ENCODE peak calls at places on chromosomes 16 and 17, in seven cellular contexts. One of them, this sample, is unnamed.
A peak's percentile ranks its signal among the peaks of the same experiment; 100 is the strongest.

GRCh38 chr16:75745242-75745641 is 19.0 kb upstream of the CPHXL start:
- DNase-seq in stimulated activated CD8-positive, alpha-beta memory T cell treated with anti-CD3 and anti-CD28 coated beads, Interleukin-12 subunit alpha, Interleukin-12 subunit beta, amount 100 ng/mL, for 1 hour: no peak
- DNase-seq in AG04449: no peak
- DNase-seq in left colon: no peak
- DNase-seq in fibroblast of lung: no peak
- DNase-seq in substantia nigra: no peak
- DNase-seq in ascending aorta: no peak
- DNase-seq in this sample: no peak

GRCh38 chr17:68706351-68706750 is 105.2 kb upstream of the FAM20A start:
- DNase-seq in fibroblast of lung: peak; percentile 17
- DNase-seq in substantia nigra: no peak
- DNase-seq in AG04449: no peak
- DNase-seq in ascending aorta: no peak
- DNase-seq in left colon: no peak
- DNase-seq in stimulated activated CD8-positive, alpha-beta memory T cell treated with anti-CD3 and anti-CD28 coated beads, Interleukin-12 subunit alpha, Interleukin-12 subunit beta, amount 100 ng/mL, for 1 hour: no peak
- DNase-seq in this sample: no peak

GRCh38 chr16:54210437-54211081 is 76.0 kb downstream of the IRX3 start:
- DNase-seq in AG04449: no peak
- DNase-seq in stimulated activated CD8-positive, alpha-beta memory T cell treated with anti-CD3 and anti-CD28 coated beads, Interleukin-12 subunit alpha, Interleukin-12 subunit beta, amount 100 ng/mL, for 1 hour: no peak
- DNase-seq in fibroblast of lung: no peak
- DNase-seq in substantia nigra: no peak
- DNase-seq in left colon: no peak
- DNase-seq in ascending aorta: no peak
- DNase-seq in this sample: no peak

GRCh38 chr16:12340151-12340733 is 363.7 kb downstream of the SNX29 start:
- DNase-seq in ascending aorta: no peak
- DNase-seq in left colon: peak; percentile 75
- DNase-seq in fibroblast of lung: peak; percentile 20
- DNase-seq in substantia nigra: no peak
- DNase-seq in stimulated activated CD8-positive, alpha-beta memory T cell treated with anti-CD3 and anti-CD28 coated beads, Interleukin-12 subunit alpha, Interleukin-12 subunit beta, amount 100 ng/mL, for 1 hour: no peak
- DNase-seq in AG04449: no peak
- DNase-seq in this sample: peak; percentile 44

GRCh38 chr17:42720996-42721583 is 23.8 kb downstream of the EZH1 start:
- DNase-seq in left colon: no peak
- DNase-seq in substantia nigra: no peak
- DNase-seq in AG04449: no peak
- DNase-seq in fibroblast of lung: peak; percentile 79
- DNase-seq in stimulated activated CD8-positive, alpha-beta memory T cell treated with anti-CD3 and anti-CD28 coated beads, Interleukin-12 subunit alpha, Interleukin-12 subunit beta, amount 100 ng/mL, for 1 hour: no peak
- DNase-seq in ascending aorta: no peak
- DNase-seq in this sample: peak; percentile 90

GRCh38 chr17:79747508-79748295 is 17.0 kb downstream of the ENPP7 start:
- DNase-seq in AG04449: no peak
- DNase-seq in substantia nigra: no peak
- DNase-seq in ascending aorta: no peak
- DNase-seq in stimulated activated CD8-positive, alpha-beta memory T cell treated with anti-CD3 and anti-CD28 coated beads, Interleukin-12 subunit alpha, Interleukin-12 subunit beta, amount 100 ng/mL, for 1 hour: no peak
- DNase-seq in left colon: no peak
- DNase-seq in fibroblast of lung: no peak
- DNase-seq in this sample: no peak

GRCh38 chr17:51613255-51613654 is 352.9 kb downstream of the UTP18 start:
- DNase-seq in fibroblast of lung: no peak
- DNase-seq in left colon: no peak
- DNase-seq in AG04449: no peak
- DNase-seq in stimulated activated CD8-positive, alpha-beta memory T cell treated with anti-CD3 and anti-CD28 coated beads, Interleukin-12 subunit alpha, Interleukin-12 subunit beta, amount 100 ng/mL, for 1 hour: no peak
- DNase-seq in ascending aorta: no peak
- DNase-seq in substantia nigra: no peak
- DNase-seq in this sample: no peak

GRCh38 chr17:37493249-37494027 is 3.7 kb downstream of the DUSP14 start:
- DNase-seq in substantia nigra: no peak
- DNase-seq in left colon: no peak
- DNase-seq in stimulated activated CD8-positive, alpha-beta memory T cell treated with anti-CD3 and anti-CD28 coated beads, Interleukin-12 subunit alpha, Interleukin-12 subunit beta, amount 100 ng/mL, for 1 hour: no peak
- DNase-seq in ascending aorta: no peak
- DNase-seq in AG04449: peak; percentile 94
- DNase-seq in fibroblast of lung: peak; percentile 77
- DNase-seq in this sample: no peak

GRCh38 chr17:63495471-63495870 is 18.6 kb downstream of the ACE start:
- DNase-seq in stimulated activated CD8-positive, alpha-beta memory T cell treated with anti-CD3 and anti-CD28 coated beads, Interleukin-12 subunit alpha, Interleukin-12 subunit beta, amount 100 ng/mL, for 1 hour: no peak
- DNase-seq in AG04449: no peak
- DNase-seq in left colon: no peak
- DNase-seq in ascending aorta: no peak
- DNase-seq in fibroblast of lung: no peak
- DNase-seq in substantia nigra: no peak
- DNase-seq in this sample: no peak

GRCh38 chr16:79605999-79606398 is 5.5 kb upstream of the MAF start:
- DNase-seq in substantia nigra: no peak
- DNase-seq in AG04449: no peak
- DNase-seq in left colon: no peak
- DNase-seq in fibroblast of lung: no peak
- DNase-seq in ascending aorta: no peak
- DNase-seq in stimulated activated CD8-positive, alpha-beta memory T cell treated with anti-CD3 and anti-CD28 coated beads, Interleukin-12 subunit alpha, Interleukin-12 subunit beta, amount 100 ng/mL, for 1 hour: no peak
- DNase-seq in this sample: no peak

GRCh38 chr17:7404737-7405412 is 978 bp upstream of the TMEM256 start:
- DNase-seq in AG04449: no peak
- DNase-seq in left colon: peak; percentile 73
- DNase-seq in stimulated activated CD8-positive, alpha-beta memory T cell treated with anti-CD3 and anti-CD28 coated beads, Interleukin-12 subunit alpha, Interleukin-12 subunit beta, amount 100 ng/mL, for 1 hour: no peak
- DNase-seq in ascending aorta: peak; percentile 86
- DNase-seq in fibroblast of lung: no peak
- DNase-seq in substantia nigra: no peak
- DNase-seq in this sample: no peak

GRCh38 chr16:66324785-66325184 is 41.7 kb upstream of the CDH5 start:
- DNase-seq in left colon: no peak
- DNase-seq in fibroblast of lung: no peak
- DNase-seq in ascending aorta: no peak
- DNase-seq in substantia nigra: peak; percentile 29
- DNase-seq in AG04449: no peak
- DNase-seq in stimulated activated CD8-positive, alpha-beta memory T cell treated with anti-CD3 and anti-CD28 coated beads, Interleukin-12 subunit alpha, Interleukin-12 subunit beta, amount 100 ng/mL, for 1 hour: no peak
- DNase-seq in this sample: peak; percentile 25

GRCh38 chr16:17544304-17544703 is 73.5 kb upstream of the XYLT1 start:
- DNase-seq in ascending aorta: no peak
- DNase-seq in stimulated activated CD8-positive, alpha-beta memory T cell treated with anti-CD3 and anti-CD28 coated beads, Interleukin-12 subunit alpha, Interleukin-12 subunit beta, amount 100 ng/mL, for 1 hour: no peak
- DNase-seq in substantia nigra: no peak
- DNase-seq in fibroblast of lung: no peak
- DNase-seq in left colon: no peak
- DNase-seq in AG04449: no peak
- DNase-seq in this sample: no peak

GRCh38 chr17:76547183-76547641 is 7.4 kb downstream of the PRCD start:
- DNase-seq in fibroblast of lung: peak; percentile 88
- DNase-seq in left colon: peak; percentile 65
- DNase-seq in substantia nigra: peak; percentile 27
- DNase-seq in ascending aorta: peak; percentile 74
- DNase-seq in AG04449: no peak
- DNase-seq in stimulated activated CD8-positive, alpha-beta memory T cell treated with anti-CD3 and anti-CD28 coated beads, Interleukin-12 subunit alpha, Interleukin-12 subunit beta, amount 100 ng/mL, for 1 hour: peak; percentile 46
- DNase-seq in this sample: peak; percentile 75

GRCh38 chr16:27980919-27981670 is 82.4 kb downstream of the GSG1L start:
- DNase-seq in ascending aorta: peak; percentile 64
- DNase-seq in AG04449: no peak
- DNase-seq in fibroblast of lung: no peak
- DNase-seq in substantia nigra: no peak
- DNase-seq in left colon: no peak
- DNase-seq in stimulated activated CD8-positive, alpha-beta memory T cell treated with anti-CD3 and anti-CD28 coated beads, Interleukin-12 subunit alpha, Interleukin-12 subunit beta, amount 100 ng/mL, for 1 hour: no peak
- DNase-seq in this sample: no peak

GRCh38 chr17:79113699-79114098 is 39.1 kb downstream of the ENGASE start:
- DNase-seq in fibroblast of lung: no peak
- DNase-seq in left colon: no peak
- DNase-seq in ascending aorta: no peak
- DNase-seq in AG04449: no peak
- DNase-seq in substantia nigra: no peak
- DNase-seq in stimulated activated CD8-positive, alpha-beta memory T cell treated with anti-CD3 and anti-CD28 coated beads, Interleukin-12 subunit alpha, Interleukin-12 subunit beta, amount 100 ng/mL, for 1 hour: no peak
- DNase-seq in this sample: no peak

GRCh38 chr17:21113706-21114105 is 13.1 kb upstream of the DHRS7B start:
- DNase-seq in AG04449: no peak
- DNase-seq in left colon: no peak
- DNase-seq in substantia nigra: no peak
- DNase-seq in ascending aorta: no peak
- DNase-seq in stimulated activated CD8-positive, alpha-beta memory T cell treated with anti-CD3 and anti-CD28 coated beads, Interleukin-12 subunit alpha, Interleukin-12 subunit beta, amount 100 ng/mL, for 1 hour: no peak
- DNase-seq in fibroblast of lung: no peak
- DNase-seq in this sample: no peak

GRCh38 chr17:78522031-78522809 is 55.0 kb downstream of the DNAH17 start:
- DNase-seq in fibroblast of lung: no peak
- DNase-seq in AG04449: no peak
- DNase-seq in ascending aorta: no peak
- DNase-seq in left colon: no peak
- DNase-seq in stimulated activated CD8-positive, alpha-beta memory T cell treated with anti-CD3 and anti-CD28 coated beads, Interleukin-12 subunit alpha, Interleukin-12 subunit beta, amount 100 ng/mL, for 1 hour: no peak
- DNase-seq in substantia nigra: no peak
- DNase-seq in this sample: no peak